ENCODE peak calls at places on chromosomes 12 and 14, in four cellular contexts. A is upper lobe of right lung, V is vagina, T is PC-3. F is an unnamed sample.

GRCh38 chr12:55686366-55687010 is 21.2 kb downstream of the ITGA7 start:
- DNase-seq in T (no peak), A (peak; percentile 46), V (no peak), F (no peak)

GRCh38 chr12:88391556-88391955 is 188.7 kb downstream of the KITLG start:
- DNase-seq in V (no peak), A (no peak), T (peak; percentile 62), F (peak; percentile 30)

GRCh38 chr14:104399432-104400155 is 180.0 kb upstream of the C14orf180 start:
- DNase-seq in A (no peak), T (no peak), V (peak; percentile 52), F (no peak)

GRCh38 chr12:44874981-44875416 is 1.1 kb downstream of the NELL2 start:
- DNase-seq in V (no peak), A (no peak), T (no peak), F (no peak)

GRCh38 chr12:104684884-104685283 is 228.1 kb downstream of the CHST11 start:
- DNase-seq in A (no peak), V (no peak), T (no peak), F (peak; percentile 81)

GRCh38 chr12:93336344-93336743 is 41.4 kb upstream of the NUDT4 start:
- DNase-seq in V (no peak), T (no peak), A (no peak), F (peak; percentile 62)

GRCh38 chr12:59834659-59835474 is 239.0 kb downstream of the SLC16A7 start:
- DNase-seq in V (no peak), T (peak; percentile 64), A (no peak), F (no peak)

GRCh38 chr12:5784626-5785130 is 160.4 kb downstream of the ANO2 start:
- DNase-seq in A (no peak), V (peak; percentile 67), T (no peak), F (no peak)

GRCh38 chr14:101035466-101036225 is 132.1 kb upstream of the RTL1 start:
- DNase-seq in V (no peak), A (peak; percentile 41), T (no peak), F (no peak)

GRCh38 chr14:72736348-72736747 is 157.6 kb downstream of the DPF3 start:
- DNase-seq in T (peak; percentile 27), V (no peak), A (no peak), F (no peak)

GRCh38 chr14:38524636-38525403 is 268.9 kb upstream of the CLEC14A start:
- DNase-seq in A (no peak), T (no peak), V (no peak), F (no peak)

GRCh38 chr12:83468988-83469908 is 782.5 kb downstream of the TMTC2 start:
- DNase-seq in V (no peak), T (peak; percentile 84), A (no peak), F (peak; percentile 81)

DNA sequence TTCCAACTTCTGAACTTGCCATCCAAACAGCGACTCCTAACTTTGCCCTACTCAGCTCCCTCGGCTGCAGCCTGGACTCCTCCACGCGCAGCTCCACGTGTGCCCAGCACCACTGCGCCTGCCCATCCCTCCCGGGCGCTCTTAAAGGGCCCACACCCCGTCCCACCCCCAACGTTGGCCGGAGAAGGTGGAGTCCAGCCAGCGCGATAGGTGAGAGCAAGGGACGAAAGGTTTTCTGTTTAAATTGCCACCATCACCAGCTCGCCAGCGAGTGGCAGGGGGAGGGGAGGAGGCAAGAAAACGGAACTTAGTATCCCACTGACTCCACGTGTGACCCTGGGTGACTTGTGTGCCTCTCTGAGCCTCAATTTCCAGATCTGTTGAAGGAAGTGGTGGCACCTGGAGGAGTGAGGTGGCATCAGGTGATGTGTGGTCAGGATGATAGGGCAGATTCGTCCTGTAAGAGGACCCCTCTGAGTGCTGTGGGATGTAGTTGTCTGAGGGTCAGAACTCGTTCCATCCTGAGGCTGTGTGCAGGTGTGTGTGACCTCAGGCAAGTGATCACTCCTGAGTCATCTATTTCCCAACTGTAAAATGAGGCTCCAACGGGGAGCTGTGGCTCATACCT is 59.7 kb downstream of the TRPV4 start:
- DNase-seq in V (no peak), T (peak; percentile 89), A (peak; percentile 67), F (no peak)
- H3K4me3 ChIP-seq in V (no peak overlapping the region), T (peak overlapping the region; percentile 66), A (no peak overlapping the region), F (no peak overlapping the region)

DNA sequence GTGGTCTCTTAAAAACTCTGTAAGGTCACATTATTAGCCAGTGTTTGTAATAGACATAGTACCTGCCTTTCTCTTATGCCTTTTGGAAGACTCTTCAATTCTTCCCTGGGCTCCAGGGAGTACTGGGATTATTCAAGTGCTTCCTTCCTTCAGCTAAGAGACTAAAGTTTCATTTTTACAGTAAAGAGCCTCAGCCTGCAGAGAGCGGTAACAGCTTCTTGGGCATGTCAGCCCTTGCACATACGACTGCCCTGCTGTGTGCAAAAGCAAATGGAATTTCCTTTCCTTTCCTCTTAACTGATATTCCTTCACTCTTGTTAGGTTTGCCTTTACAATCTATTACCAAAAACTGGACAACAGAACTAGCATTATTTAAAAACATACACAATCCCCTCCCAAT is 32.9 kb upstream of the AMIGO2 start:
- DNase-seq in A (no peak), T (no peak), V (no peak), F (no peak)
- TF ChIP-seq CTCF in A (no peak), T (no peak), V (no peak), F (no peak)

GRCh38 chr12:57626929-57627445 is 6.0 kb downstream of the B4GALNT1 start:
- DNase-seq in V (no peak), A (no peak), T (no peak), F (no peak)

GRCh38 chr12:57628280-57629191 is 4.5 kb downstream of the B4GALNT1 start:
- DNase-seq in T (no peak), A (no peak), V (no peak), F (no peak)

GRCh38 chr12:57625261-57626032 is 7.6 kb downstream of the B4GALNT1 start:
- DNase-seq in A (no peak), T (no peak), V (no peak), F (no peak)

GRCh38 chr12:57626111-57626928 is 6.7 kb downstream of the B4GALNT1 start:
- DNase-seq in A (no peak), T (no peak), V (no peak), F (no peak)

DNA sequence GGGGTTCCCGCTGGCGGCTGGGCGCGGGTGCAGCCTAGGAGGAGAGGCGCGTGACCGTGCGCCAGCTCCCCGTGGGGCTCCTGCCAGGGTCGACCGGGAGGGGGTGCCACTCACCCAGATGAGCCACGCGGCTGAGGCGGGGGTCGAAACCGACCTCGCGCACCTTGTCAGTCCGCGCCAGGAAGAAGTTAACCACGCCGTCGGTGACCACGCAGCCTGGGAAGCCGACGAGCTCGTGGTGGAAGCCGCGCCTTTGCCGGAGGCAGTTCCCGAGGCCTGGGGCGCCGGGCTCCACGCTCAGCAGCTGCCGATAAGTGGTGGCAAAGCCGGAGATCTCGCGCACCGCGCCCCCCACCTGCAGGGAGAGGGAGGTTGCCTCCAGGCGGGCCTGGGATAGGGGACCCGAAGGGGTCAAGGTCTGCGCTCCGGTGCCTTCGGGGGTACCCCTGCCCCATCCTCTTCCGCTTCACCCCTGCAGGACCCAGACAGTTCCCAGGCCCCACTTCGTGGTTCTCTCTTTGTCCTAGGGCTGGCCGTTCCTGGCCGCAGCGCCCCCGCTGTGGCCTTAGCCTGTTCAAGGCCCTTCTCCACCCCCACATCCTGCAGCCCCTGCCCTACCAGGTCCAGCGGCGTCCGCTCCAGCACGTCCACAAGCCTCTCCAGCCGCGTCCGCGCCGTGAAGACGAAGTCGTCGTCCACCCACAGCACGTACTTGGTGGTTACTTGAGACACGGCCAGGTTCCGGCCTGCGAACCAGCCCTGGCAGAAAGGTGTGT is 5.3 kb downstream of the B4GALNT1 start:
- DNase-seq in T (no peak), A (no peak), V (no peak), F (no peak)
- H3K4me3 ChIP-seq in T (no peak overlapping the region), A (peak overlapping the region; percentile 11), V (no peak overlapping the region), F (no peak overlapping the region)

DNA sequence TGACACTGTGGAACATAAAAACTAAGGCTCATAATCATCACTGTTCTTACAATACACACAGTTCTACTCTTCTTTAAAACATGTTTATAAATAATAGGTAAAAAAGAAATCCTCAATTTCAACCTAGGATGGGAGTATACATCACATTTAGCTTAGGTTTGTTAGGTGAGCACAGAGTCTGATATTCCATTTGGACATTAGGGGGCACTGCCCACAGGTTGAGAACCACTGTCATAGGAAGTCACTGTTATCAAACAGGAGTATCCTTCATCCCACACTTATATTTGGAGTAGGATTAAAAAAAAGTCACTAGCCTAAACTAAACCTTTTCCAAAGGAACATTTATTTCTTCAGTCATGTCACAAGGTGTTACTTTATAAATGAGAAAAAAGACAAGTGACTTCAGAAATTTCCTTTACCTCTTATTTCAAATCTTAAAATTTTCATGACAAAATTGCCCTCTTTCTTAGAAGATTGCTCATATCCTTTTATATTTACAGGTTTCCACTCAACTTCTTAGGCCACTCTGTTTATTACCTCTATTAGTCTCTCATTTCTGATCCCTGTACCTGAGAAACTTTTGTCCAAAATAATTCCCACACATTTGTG is 240.6 kb downstream of the CPNE8 start:
- DNase-seq in A (no peak), T (peak; percentile 65), V (no peak), F (no peak)
- TF ChIP-seq CTCF in A (peak; percentile 38), T (peak; percentile 87), V (no peak), F (peak; percentile 79)

DNA sequence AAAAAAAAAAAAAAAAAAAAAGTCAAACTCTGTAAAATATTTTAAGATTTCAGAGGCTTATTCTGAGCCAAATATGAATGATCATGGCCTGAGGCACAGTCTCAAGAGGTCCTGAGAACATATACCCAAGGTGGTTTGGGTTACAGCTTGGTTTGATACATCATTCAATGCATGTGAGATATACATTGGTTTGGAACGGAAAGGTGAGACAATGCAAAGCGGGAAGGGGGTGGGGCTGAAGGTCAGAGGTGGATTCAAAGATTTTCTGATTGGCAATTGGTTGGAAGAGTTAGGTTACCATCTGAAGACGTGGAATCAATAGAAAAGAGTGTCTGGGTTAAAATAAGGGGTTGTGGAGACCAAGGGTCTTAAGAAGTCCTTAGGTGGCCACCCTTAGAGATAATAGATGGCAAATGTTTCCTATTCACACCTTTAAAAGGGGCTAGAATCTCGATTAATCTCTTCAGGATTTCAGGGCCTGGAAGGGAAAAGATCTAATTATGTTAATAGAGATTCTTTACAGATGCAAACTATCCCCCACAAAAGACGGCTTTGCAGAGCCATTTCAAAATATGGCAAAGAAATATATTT is 173.9 kb upstream of the CNOT2 start:
- DNase-seq in V (no peak), T (no peak), A (no peak), F (no peak)
- H3K4me3 ChIP-seq in V (no peak overlapping the region), T (no peak overlapping the region), A (no peak overlapping the region), F (no peak overlapping the region)

GRCh38 chr12:81261508-81262207 is 183.8 kb downstream of the ACSS3 start:
- DNase-seq in V (no peak), T (no peak), A (no peak), F (no peak)
- TF ChIP-seq CTCF in V (no peak), T (no peak), A (no peak), F (no peak)

DNA sequence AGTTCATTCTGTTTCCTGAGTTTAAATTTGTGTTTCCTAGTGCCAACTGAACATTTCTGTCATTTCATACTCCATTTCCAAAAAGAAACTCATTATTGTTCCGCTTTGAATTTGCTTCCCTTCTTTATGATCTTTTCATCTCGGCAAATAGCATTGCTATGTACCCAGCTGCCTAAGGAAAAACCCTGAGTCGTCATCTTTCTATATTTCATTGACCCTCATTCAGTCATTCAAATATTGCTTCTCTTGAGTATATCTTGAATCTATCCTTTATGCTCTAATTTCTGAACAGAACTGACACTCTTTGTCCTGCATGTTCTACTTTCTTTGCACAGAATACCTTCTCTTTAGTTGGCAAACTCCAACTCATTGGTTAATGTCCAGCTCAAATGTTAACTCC is 35.9 kb downstream of the ADIPOR2 start:
- DNase-seq in V (no peak), A (no peak), T (no peak), F (no peak)
- H3K4me3 ChIP-seq in V (no peak overlapping the region), A (no peak overlapping the region), T (no peak overlapping the region), F (no peak overlapping the region)

DNA sequence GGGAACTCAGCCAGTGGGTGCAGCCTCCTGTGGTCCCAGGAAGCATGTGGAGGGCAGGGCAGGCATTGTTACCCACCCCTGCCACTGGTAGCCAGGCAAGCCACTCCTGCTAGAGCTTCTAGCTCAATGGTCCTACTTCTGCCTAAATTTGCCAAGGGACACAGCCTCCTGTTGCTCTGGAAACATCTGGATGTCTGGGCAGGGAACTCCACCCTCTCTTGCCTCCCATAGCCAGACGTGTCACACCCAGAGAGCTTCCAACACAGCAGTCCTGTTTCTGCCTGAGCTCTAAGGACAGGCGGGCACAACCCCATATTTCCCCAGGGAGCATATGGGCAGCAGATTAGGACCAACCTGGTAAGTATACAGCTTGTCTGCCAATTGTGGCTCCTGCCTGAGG is 350.2 kb downstream of the GLT1D1 start:
- DNase-seq in V (peak; percentile 82), T (no peak), A (no peak), F (no peak)
- TF ChIP-seq CTCF in V (no peak), T (no peak), A (no peak), F (no peak)